ENCODE peak calls at places on chromosomes 7 and 10, in five cellular contexts. M is HepG2, R is SK-N-SH, L is GM12878, W is K562. Z is an unnamed sample.

GRCh38 chr7:100171087-100171681 is 2.8 kb upstream of the GAL3ST4 start:
- DNase-seq in R (no peak), M (no peak), L (no peak), W (peak; percentile 64), Z (no peak)

GRCh38 chr7:28776463-28777157 is 181.5 kb downstream of the TRIL start:
- DNase-seq in L (no peak), M (no peak), R (no peak), W (no peak), Z (no peak)

GRCh38 chr10:98673156-98673765 is 226.5 kb upstream of the HPS1 start:
- DNase-seq in R (no peak), L (no peak), M (no peak), W (no peak), Z (no peak)

GRCh38 chr7:97018126-97018601 is 6.5 kb downstream of the DLX5 start:
- DNase-seq in M (no peak), W (no peak), R (no peak), L (no peak), Z (no peak)

GRCh38 chr10:70925377-70926214 is 37.2 kb upstream of the PCBD1 start:
- DNase-seq in R (peak; percentile 92), L (no peak), M (no peak), W (peak; percentile 93), Z (peak; percentile 30)

GRCh38 chr7:44854644-44855364 is 6.9 kb upstream of the H2AZ2 start:
- DNase-seq in R (no peak), W (no peak), L (no peak), M (no peak), Z (peak; percentile 21)

GRCh38 chr7:44634187-44634838 is 27.9 kb downstream of the OGDH start:
- DNase-seq in L (no peak), W (no peak), R (no peak), M (peak; percentile 25), Z (no peak)

GRCh38 chr10:99694171-99694570 is 34.9 kb downstream of the ENTPD7 start:
- DNase-seq in W (no peak), R (no peak), M (no peak), L (no peak), Z (no peak)

GRCh38 chr10:101060951-101061813 is 607 bp upstream of the KAZALD1 start:
- DNase-seq in M (peak; percentile 90), L (peak; percentile 35), W (peak; percentile 91), R (peak; percentile 99), Z (peak; percentile 92)

GRCh38 chr10:18822156-18822555 is 162.9 kb downstream of the ARL5B start:
- DNase-seq in W (no peak), L (no peak), M (peak; percentile 1), R (no peak), Z (no peak)

GRCh38 chr7:152760384-152761115 is 998 bp downstream of the ACTR3B start:
- DNase-seq in W (no peak), R (peak; percentile 31), L (no peak), M (no peak), Z (peak; percentile 19)

GRCh38 chr7:149856-150636 is 42.3 kb upstream of the FAM20C start:
- DNase-seq in L (no peak), M (no peak), W (no peak), R (peak; percentile 80), Z (peak; percentile 90)

GRCh38 chr7:7099584-7100014 is 82.7 kb upstream of the C1GALT1 start:
- DNase-seq in R (no peak), L (no peak), M (peak; percentile 95), W (peak; percentile 71), Z (no peak)

GRCh38 chr7:27130540-27131389 is at the start of gene HOXA4:
- DNase-seq in W (no peak), R (peak; percentile 82), L (no peak), M (peak; percentile 77), Z (peak; percentile 51)

DNA sequence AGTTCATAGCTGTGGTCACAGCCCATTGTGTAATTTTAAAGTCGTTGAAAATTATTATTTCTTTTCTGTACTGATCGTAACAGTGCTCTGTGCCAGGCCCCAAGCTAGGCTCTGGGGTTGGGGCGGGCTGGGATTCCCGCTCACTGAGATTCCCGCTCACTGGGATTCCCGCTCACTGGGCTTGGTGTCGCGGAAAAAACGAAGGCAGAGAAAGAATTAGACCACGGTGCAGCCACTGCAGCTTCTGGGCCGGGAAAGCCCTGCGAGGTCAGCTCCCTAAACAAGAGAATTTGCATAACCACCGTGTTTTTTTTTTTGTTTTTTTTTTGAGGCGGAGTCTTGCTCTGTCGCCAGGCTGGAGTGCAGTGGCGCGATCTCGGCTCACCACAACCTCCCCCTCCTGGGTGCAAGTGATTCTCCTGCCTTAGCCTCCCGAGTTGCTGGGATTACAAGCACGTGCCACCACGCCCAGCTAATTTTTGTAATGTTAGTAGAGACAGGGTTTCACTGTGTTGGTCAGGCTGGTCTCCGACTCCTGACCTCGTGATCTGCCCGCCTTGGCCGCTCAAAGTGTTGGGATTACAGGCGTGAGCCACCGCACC is 31.2 kb downstream of the FOXK1 start:
- DNase-seq in M (no peak), W (peak; percentile 36), R (no peak), L (no peak), Z (peak; percentile 71)
- TF ChIP-seq GABPA in M (no peak), W (no peak), R (no peak), L (no peak), Z (no peak)

DNA sequence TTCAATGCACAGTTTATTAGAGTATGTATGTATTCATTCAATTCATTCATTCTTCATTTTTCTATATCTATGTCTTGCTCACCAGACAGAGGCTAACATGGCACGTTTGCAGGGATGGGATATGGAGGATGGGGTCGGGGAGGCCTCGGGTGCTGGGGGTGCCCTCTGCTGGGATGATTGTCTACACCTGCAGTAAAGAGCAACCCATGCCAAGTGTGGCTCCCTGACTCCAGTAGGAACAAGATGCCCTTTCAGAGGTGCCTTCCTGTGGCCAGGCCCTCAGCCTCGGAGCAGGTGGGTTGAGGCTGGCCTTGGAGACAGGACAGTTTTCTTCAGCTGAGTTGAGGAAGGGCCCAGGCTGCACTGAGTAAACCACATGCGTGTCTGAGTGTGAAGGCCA is 157.2 kb downstream of the SH2D4B start:
- DNase-seq in M (no peak), W (no peak), R (no peak), L (no peak), Z (no peak)
- H3K27ac ChIP-seq in M (no peak overlapping the region), W (no peak overlapping the region), R (no peak overlapping the region), L (no peak overlapping the region), Z (no peak overlapping the region)

DNA sequence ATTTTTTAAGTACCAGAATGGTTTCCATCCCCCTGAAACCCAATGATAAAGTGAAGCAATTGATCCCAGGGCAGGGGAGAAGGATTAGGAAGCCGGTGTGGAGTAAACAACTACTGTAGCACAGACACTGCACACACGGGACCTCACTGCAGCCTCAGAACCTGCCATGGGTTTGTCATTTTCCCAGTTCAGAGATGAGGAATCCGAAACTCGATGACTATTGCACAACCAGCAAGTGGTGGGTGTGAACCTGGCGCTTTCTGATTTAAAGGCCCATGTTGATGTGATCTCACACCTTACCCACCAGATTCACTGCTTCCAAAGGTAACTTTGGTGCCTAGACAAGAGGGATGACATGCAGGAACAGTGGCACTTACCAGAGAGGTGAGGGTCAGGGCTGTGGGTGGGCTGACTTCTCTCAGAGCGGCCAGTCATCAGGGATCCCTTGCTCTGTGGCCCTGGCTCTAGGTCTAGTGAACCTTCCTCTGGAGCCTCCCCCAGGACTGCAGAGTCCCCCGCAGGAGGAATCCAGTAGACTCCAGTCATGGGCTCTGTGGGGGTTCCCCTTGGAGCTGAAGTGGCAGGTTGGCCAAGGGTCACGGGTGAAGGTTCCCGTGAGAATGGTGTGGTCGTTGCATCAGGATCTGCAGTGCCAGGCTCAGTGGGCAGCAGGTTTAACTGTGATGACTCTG is 62.8 kb downstream of the PKD1L1 start:
- DNase-seq in M (no peak), L (no peak), W (no peak), R (no peak), Z (no peak)
- TF ChIP-seq REST in M (no peak), L (no peak), W (no peak), R (no peak), Z (no peak)

DNA sequence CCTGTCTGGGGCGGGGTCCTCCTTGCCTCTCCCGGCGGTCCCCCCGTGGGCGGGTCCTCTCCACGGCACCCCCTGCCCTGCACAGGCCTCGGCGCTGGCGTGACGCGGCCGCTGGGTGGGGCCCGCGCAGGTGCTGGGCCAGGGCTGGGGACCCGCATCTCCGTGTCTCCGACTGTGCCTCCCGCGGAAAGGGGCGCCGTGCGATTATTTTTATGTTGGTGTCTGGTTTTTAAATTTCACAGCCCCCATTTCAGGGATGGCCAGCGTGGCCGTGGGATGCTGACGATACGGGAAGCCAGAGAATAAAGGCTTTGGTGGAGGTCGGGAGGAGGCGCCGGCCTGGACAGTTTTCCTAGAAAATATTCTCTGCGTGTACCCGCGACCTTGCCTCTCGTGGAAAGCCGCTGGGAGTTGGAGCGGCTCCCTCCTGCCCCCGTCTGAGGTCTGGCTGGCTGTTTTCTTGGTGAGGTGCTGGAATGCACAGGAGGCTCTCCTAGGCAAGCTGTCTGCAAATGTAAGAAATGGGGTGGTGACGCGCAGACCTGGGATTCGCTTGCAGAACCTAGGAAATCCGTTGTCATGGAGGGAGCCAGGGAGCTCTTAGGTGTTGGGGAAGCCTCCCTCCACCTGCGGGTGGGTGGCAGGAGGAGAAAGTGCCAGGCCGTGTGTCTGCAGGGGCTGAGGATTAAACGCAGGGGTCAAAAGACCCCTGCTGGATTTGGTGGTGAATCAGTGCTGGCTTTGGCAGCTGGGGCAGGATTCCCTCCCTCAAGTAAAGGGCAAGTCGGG is 28.7 kb upstream of the JAKMIP3 start:
- DNase-seq in L (no peak), W (no peak), M (no peak), R (no peak), Z (no peak)
- TF ChIP-seq GABPA in L (no peak), W (no peak), M (no peak), R (no peak), Z (no peak)

GRCh38 chr7:36338256-36338655 is 51.4 kb upstream of the ANLN start:
- DNase-seq in M (no peak), R (no peak), L (no peak), W (no peak), Z (no peak)

DNA sequence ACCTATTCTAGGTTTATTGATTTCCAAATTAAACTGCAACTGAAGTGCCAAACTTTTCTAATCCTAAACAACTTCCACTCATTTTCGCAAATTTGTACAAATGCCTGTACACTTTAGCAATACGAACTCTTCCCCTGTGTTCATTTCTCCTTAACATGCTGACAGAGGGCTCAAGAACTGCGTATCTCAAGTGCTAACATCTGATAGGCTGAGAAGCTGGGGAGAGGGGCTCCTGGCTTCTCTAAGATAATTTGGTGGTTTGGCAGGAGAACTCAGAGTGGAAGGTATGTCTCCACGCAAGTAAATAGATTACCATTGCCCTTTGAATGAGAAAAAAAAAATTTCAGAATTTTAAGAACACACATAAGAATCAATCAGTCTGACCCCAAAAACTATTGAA is 53.3 kb upstream of the ANLN start:
- DNase-seq in R (no peak), L (no peak), M (no peak), W (peak; percentile 35), Z (no peak)
- H3K27ac ChIP-seq in R (no peak overlapping the region), L (no peak overlapping the region), M (no peak overlapping the region), W (no peak overlapping the region), Z (no peak overlapping the region)

Z was measured in HL-60.